ENCODE peak calls at places on chromosomes 1 and 21, in seven cellular contexts. P is neural progenitor cell, H is endothelial cell of umbilical vein, I is heart left ventricle, B is uterus, W is fibroblast of lung, T is esophagus squamous epithelium. Y is an unnamed sample. For H3K36me3, the result is how much of the 10 kb centered on the place peaks cover.

GRCh38 chr1:235161685-235162327 is 756 bp upstream of the RBM34 start:
- DNase-seq in W (no peak), B (no peak), T (no peak), H (no peak), I (no peak), P (peak), Y (no peak)

GRCh38 chr1:938711-939504 is 15.2 kb downstream of the SAMD11 start:
- DNase-seq in I (no peak), H (no peak), W (no peak), B (no peak), P (peak), T (no peak), Y (no peak)

GRCh38 chr21:41958886-41959563 is 5.2 kb upstream of the C2CD2 start:
- DNase-seq in W (no peak), H (peak), P (no peak), I (no peak), B (no peak), T (no peak), Y (peak)

GRCh38 chr1:69196071-69196470 is 371.7 kb upstream of the LRRC7 start:
- DNase-seq in P (no peak), B (no peak), T (no peak), I (no peak), H (no peak), W (no peak), Y (no peak)

GRCh38 chr1:224656342-224656741 is 40.2 kb downstream of the CNIH3 start:
- DNase-seq in P (no peak), B (no peak), H (no peak), I (no peak), W (no peak), T (no peak), Y (no peak)

GRCh38 chr21:42580793-42581201 is 67.1 kb downstream of the SLC37A1 start:
- DNase-seq in W (no peak), T (no peak), I (peak), H (no peak), B (no peak), P (no peak), Y (no peak)

GRCh38 chr1:244060691-244061090 is 9.6 kb downstream of the ZBTB18 start:
- DNase-seq in I (no peak), B (no peak), W (no peak), P (no peak), T (no peak), H (no peak), Y (no peak)

GRCh38 chr1:103110701-103111100 is 2.4 kb upstream of the COL11A1 start:
- DNase-seq in I (no peak), H (no peak), B (no peak), P (peak), W (peak), T (no peak), Y (no peak)

GRCh38 chr1:155167166-155168104 is 5.7 kb downstream of the KRTCAP2 start:
- DNase-seq in T (no peak), W (peak), I (peak), P (peak), B (peak), H (peak), Y (peak)

GRCh38 chr1:228286505-228287417 is 78.9 kb downstream of the OBSCN start:
- DNase-seq in I (peak), T (no peak), B (peak), P (no peak), W (no peak), H (no peak), Y (no peak)

GRCh38 chr1:211198111-211198510 is 61.1 kb upstream of the RCOR3 start:
- DNase-seq in T (no peak), P (no peak), W (peak), B (no peak), H (no peak), I (no peak), Y (peak)

GRCh38 chr1:154765970-154766369 is 104.1 kb downstream of the KCNN3 start:
- DNase-seq in P (peak), H (peak), I (no peak), W (peak), B (peak), T (no peak), Y (peak)

GRCh38 chr1:46422261-46422871 is 28.2 kb downstream of the FAAH start:
- DNase-seq in B (no peak), H (no peak), T (no peak), I (no peak), P (no peak), W (no peak), Y (no peak)

GRCh38 chr1:60132985-60133673 is 59.6 kb upstream of the C1orf87 start:
- DNase-seq in H (peak), W (peak), T (no peak), I (peak), P (no peak), B (no peak), Y (peak)

GRCh38 chr1:235910357-235911299 is 43.9 kb upstream of the LYST start:
- DNase-seq in B (peak), H (peak), T (no peak), I (peak), W (peak), P (peak), Y (peak)

GRCh38 chr1:160227045-160227444 is 21.9 kb downstream of the PEA15 start:
- DNase-seq in I (no peak), P (no peak), T (no peak), W (peak), B (no peak), H (no peak), Y (no peak)

GRCh38 chr1:199685369-199685768 is 342.1 kb upstream of the NR5A2 start:
- DNase-seq in I (no peak), W (peak), B (no peak), P (no peak), T (no peak), H (peak), Y (peak)

GRCh38 chr1:181479137-181479745 is 4.1 kb upstream of the CACNA1E start:
- DNase-seq in P (peak), H (peak), T (no peak), W (peak), B (peak), I (peak), Y (peak)

GRCh38 chr1:91557039-91557690 is 56.5 kb downstream of the CDC7 start:
- DNase-seq in I (no peak), B (no peak), H (peak), W (peak), P (no peak), T (no peak), Y (no peak)

GRCh38 chr1:113123737-113124136 is 50.7 kb downstream of the LRIG2 start:
- DNase-seq in H (no peak), T (no peak), W (peak), I (no peak), P (no peak), B (no peak), Y (no peak)

GRCh38 chr1:109919271-109919670 is 8.6 kb downstream of the CSF1 start:
- DNase-seq in P (no peak), B (no peak), I (no peak), W (no peak), H (no peak), T (no peak), Y (no peak)

GRCh38 chr1:61005572-61006386 is 76.6 kb upstream of the NFIA start:
- DNase-seq in B (no peak), W (no peak), H (no peak), P (peak), I (no peak), T (no peak), Y (no peak)

GRCh38 chr1:20076695-20077461 is 6.9 kb downstream of the PLA2G5 start:
- DNase-seq in P (no peak), B (no peak), W (peak), T (no peak), H (no peak), I (no peak), Y (no peak)

GRCh38 chr21:39720126-39720778 is 24.7 kb upstream of the IGSF5 start:
- DNase-seq in H (no peak), W (peak), I (no peak), B (no peak), P (no peak), T (no peak), Y (no peak)

GRCh38 chr1:215661033-215661432 is 93.9 kb downstream of the KCTD3 start:
- DNase-seq in P (no peak), H (no peak), W (no peak), I (no peak), T (no peak), B (no peak), Y (no peak)

GRCh38 chr1:2177946-2178538 is 16.5 kb downstream of the FAAP20 start:
- DNase-seq in T (no peak), B (no peak), P (no peak), W (no peak), H (no peak), I (no peak), Y (no peak)

GRCh38 chr1:203424861-203425667 is 50.5 kb upstream of the PRELP start:
- DNase-seq in P (no peak), I (no peak), W (no peak), T (no peak), B (no peak), H (no peak), Y (no peak)

GRCh38 chr1:213666113-213666512 is 321.7 kb upstream of the PROX1 start:
- DNase-seq in I (no peak), B (no peak), H (no peak), W (no peak), T (no peak), P (no peak), Y (no peak)

GRCh38 chr1:110756506-110756905 is 81.8 kb upstream of the KCNA3 start:
- DNase-seq in P (no peak), B (no peak), T (no peak), W (no peak), H (no peak), I (peak), Y (no peak)

GRCh38 chr1:185759061-185759460 is 24.9 kb downstream of the HMCN1 start:
- DNase-seq in T (no peak), P (no peak), B (no peak), I (no peak), H (peak), W (no peak), Y (no peak)

GRCh38 chr1:58727363-58727762 is 27.5 kb upstream of the MYSM1 start:
- DNase-seq in W (peak), B (no peak), T (no peak), P (no peak), I (no peak), H (peak), Y (peak)

GRCh38 chr1:70038025-70038424 is 167.4 kb downstream of the LRRC40 start:
- DNase-seq in T (no peak), W (peak), I (no peak), P (no peak), B (no peak), H (no peak), Y (peak)

DNA sequence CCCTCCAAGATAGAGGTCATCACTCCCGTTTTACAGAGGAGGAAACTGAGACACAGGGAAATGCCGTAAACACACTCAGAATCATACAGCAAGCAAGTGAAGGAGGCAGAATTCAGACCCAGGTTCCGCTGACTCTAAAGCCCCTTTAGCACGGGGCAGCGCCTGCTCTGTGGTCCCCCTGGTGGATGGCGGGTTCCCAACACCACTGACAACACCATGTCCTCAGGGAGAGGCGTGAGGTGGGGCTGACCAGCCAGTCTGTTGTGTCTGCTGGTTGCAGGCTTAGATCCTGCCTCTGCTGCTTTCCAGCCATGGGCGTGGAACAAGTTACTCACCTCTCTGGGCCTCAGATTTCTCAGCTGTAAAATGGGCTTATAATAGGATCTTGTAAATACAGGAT is 617.3 kb downstream of the MATN1 start:
- DNase-seq in I (no peak), H (peak), W (peak), B (peak), T (no peak), P (peak), Y (peak)
- TF ChIP-seq CTCF in I (peak), H (peak), W (peak), B (no peak), T (no peak), P (peak), Y (peak)

DNA sequence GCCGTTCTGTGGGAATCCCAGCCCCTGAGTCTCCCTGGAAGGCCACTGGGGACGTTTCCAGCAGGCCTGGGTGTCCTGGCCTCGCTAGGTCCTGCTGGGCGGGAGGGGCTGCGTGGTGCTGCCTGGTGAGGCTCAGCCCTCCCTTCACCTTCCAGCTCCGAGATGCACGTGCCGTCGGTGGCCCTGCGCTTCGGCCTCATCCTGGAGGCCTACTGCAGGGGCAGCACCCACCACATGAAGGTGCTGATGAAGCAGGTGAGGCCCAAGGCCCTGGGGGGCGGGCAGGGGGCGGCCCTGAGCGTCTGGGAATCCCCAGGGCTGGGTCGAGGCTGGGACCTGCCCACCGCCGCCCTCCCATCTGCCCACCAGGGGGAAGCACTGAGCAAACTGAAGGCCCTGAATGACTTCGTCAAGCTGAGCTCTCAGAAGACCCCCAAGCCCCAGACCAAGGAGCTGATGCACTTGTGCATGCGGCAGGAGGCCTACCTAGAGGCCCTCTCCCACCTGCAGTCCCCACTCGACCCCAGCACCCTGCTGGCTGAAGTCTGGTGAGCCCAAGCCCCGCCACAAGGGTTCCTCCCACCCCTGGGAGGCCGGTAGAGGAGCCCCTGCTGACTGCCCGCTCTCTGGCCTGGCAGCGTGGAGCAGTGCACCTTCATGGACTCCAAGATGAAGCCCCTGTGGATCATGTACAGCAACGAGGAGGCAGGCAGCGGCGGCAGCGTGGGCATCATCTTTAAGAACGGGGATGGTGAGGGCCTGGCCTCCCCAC is 70.3 kb downstream of the PIK3CD start:
- DNase-seq in I (no peak), B (no peak), P (peak), H (peak), W (no peak), T (no peak), Y (no peak)
- H3K36me3 ChIP-seq in I (under half), B (under half), P (under half), H (under half), W (under half), T (half or more), Y (under half)

DNA sequence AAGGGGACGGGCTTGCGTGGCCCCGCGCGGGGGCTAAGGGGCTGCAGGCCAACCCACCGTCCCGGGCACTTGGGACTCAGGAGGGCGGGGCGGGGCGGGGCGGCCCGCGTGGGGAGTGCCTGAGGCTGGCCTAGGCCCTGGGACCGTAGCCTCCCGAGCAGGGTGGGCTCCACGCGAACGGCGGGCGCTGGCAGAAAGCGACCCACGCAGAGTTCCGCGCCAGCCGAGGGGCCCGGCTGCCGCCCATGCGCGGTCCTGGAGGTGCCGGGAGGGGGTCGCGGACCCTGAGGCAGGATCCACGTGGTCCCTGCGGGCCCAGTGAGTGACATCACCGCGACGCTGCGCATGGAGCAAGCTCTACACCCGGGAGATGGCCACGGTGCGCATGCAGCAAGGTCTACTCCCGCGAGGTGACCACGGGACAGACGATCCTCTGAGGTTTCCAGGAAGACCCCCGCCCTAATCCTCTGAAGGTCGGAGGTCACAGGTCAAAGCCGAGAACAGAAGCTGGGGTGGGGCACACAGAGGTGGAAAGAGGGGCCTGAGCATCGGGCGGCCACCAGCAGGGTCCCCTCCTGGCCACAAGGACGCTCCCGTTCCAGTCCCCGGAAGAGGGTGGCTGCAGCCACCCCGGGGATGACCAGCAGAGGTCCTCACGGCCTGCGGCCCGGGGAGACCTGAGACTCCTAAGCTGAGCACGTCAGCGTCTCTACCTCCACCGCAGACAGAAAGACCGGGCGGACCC is 13.5 kb upstream of the SLC19A1 start:
- DNase-seq in W (peak), B (peak), I (peak), P (peak), T (no peak), H (peak), Y (peak)
- H3K4me3 ChIP-seq in W (peak), B (peak), I (peak), P (peak), T (peak), H (peak), Y (peak)

DNA sequence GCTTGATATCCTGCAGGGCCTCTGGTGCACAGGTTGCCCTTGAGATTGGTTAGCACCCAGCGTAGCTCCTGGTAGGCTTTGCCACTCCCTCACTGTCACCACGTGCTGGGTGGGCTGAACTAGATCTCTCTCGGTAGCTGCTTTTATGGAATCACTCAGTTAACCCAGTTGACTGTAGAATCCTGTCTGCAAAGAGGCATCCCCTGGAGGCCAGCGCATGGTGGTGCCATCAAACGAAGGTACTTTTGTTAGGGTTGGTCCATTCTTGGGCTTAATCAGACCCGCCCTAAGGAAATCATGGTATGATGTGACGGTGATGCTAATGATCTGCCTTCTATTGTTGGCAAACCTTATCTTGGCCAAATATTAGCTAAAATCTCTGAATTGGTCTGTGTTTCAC is 153.4 kb downstream of the GALNT2 start:
- DNase-seq in W (no peak), H (no peak), B (no peak), T (no peak), P (no peak), I (no peak), Y (no peak)
- TF ChIP-seq CTCF in W (no peak), H (no peak), B (no peak), T (no peak), P (peak), I (no peak), Y (no peak)

GRCh38 chr1:29157269-29157601 is 24.5 kb downstream of the SRSF4 start:
- DNase-seq in I (no peak), P (no peak), T (no peak), W (no peak), H (no peak), B (no peak), Y (no peak)
- H3K36me3 ChIP-seq in I (under half), P (under half), T (half or more), W (under half), H (under half), B (under half), Y (under half)

GRCh38 chr1:237045278-237046016 is 3.5 kb downstream of the RYR2 start:
- DNase-seq in P (peak), B (no peak), T (no peak), H (no peak), I (no peak), W (no peak), Y (no peak)
- H3K4me3 ChIP-seq in P (no peak), B (no peak), T (no peak), H (no peak), I (peak), W (no peak), Y (no peak)